ENCODE peak calls at places on chromosomes 13 and 19, in seven cellular contexts. L, N, V, U, A, I and D are unnamed samples.

GRCh38 chr13:33676045-33676699 is 141.8 kb upstream of the RFC3 start:
- DNase-seq in L (no peak), N (no peak), V (no peak), U (no peak), A (peak; percentile 24), I (peak; percentile 9), D (no peak)

GRCh38 chr13:49625392-49626137 is 2.7 kb upstream of the ARL11 start:
- DNase-seq in L (no peak), N (no peak), V (no peak), U (no peak), A (peak; percentile 25), I (peak; percentile 13), D (no peak)

GRCh38 chr19:30682576-30683536 is 310.7 kb downstream of the ZNF536 start:
- DNase-seq in L (peak; percentile 44), N (peak; percentile 32), V (peak; percentile 26), U (peak; percentile 24), A (peak; percentile 70), I (peak; percentile 93), D (peak; percentile 17)

GRCh38 chr19:8242212-8242821 is 33.1 kb downstream of the CERS4 start:
- DNase-seq in L (no peak), N (no peak), V (no peak), U (no peak), A (no peak), I (no peak), D (no peak)

GRCh38 chr13:73245271-73245670 is 186.5 kb downstream of the KLF5 start:
- DNase-seq in L (no peak), N (no peak), V (no peak), U (no peak), A (no peak), I (no peak), D (no peak)

GRCh38 chr19:56654151-56654550 is 11.2 kb downstream of the SMIM17 start:
- DNase-seq in L (no peak), N (no peak), V (no peak), U (no peak), A (no peak), I (no peak), D (no peak)

GRCh38 chr19:41937525-41937924 is 9.3 kb upstream of the ERFL start:
- DNase-seq in L (no peak), N (no peak), V (no peak), U (no peak), A (no peak), I (no peak), D (no peak)

GRCh38 chr13:99743079-99743478 is 228.5 kb downstream of the ZIC5 start:
- DNase-seq in L (no peak), N (no peak), V (no peak), U (no peak), A (no peak), I (no peak), D (no peak)

GRCh38 chr13:47119568-47120080 is 222.8 kb upstream of the HTR2A start:
- DNase-seq in L (no peak), N (no peak), V (no peak), U (no peak), A (no peak), I (no peak), D (no peak)

GRCh38 chr13:101406787-101407186 is 9.5 kb downstream of the NALCN start:
- DNase-seq in L (no peak), N (no peak), V (no peak), U (no peak), A (no peak), I (no peak), D (no peak)

GRCh38 chr13:23790591-23791170 is 98.5 kb downstream of the MIPEP start:
- DNase-seq in L (no peak), N (no peak), V (no peak), U (no peak), A (peak; percentile 85), I (peak; percentile 84), D (no peak)

GRCh38 chr19:50357178-50358100 is 8.0 kb downstream of the NAPSA start:
- DNase-seq in L (peak; percentile 81), N (peak; percentile 85), V (peak; percentile 84), U (peak; percentile 77), A (peak; percentile 57), I (peak; percentile 38), D (peak; percentile 87)

GRCh38 chr13:101155920-101156319 is 260.4 kb downstream of the NALCN start:
- DNase-seq in L (no peak), N (no peak), V (no peak), U (no peak), A (no peak), I (no peak), D (no peak)

GRCh38 chr19:48553676-48554384 is 1.9 kb downstream of the SULT2B1 start:
- DNase-seq in L (no peak), N (no peak), V (no peak), U (no peak), A (peak; percentile 70), I (peak; percentile 27), D (no peak)

GRCh38 chr19:50556236-50557008 is 11.8 kb downstream of the LRRC4B start:
- DNase-seq in L (peak; percentile 83), N (peak; percentile 65), V (peak; percentile 65), U (peak; percentile 53), A (peak; percentile 77), I (peak; percentile 78), D (peak; percentile 59)

GRCh38 chr13:104085611-104086010 is 1019.4 kb upstream of the SLC10A2 start:
- DNase-seq in L (no peak), N (no peak), V (no peak), U (no peak), A (peak; percentile 11), I (no peak), D (no peak)

GRCh38 chr13:60562081-60562764 is 165.2 kb downstream of the TDRD3 start:
- DNase-seq in L (no peak), N (no peak), V (no peak), U (no peak), A (peak; percentile 27), I (no peak), D (no peak)

GRCh38 chr13:26628706-26629105 is 71.2 kb downstream of the WASF3 start:
- DNase-seq in L (no peak), N (no peak), V (no peak), U (no peak), A (peak; percentile 56), I (peak; percentile 54), D (no peak)

GRCh38 chr19:7779631-7780486 is 16.8 kb downstream of the CLEC4M start:
- DNase-seq in L (no peak), N (no peak), V (no peak), U (no peak), A (no peak), I (no peak), D (no peak)

GRCh38 chr19:10742494-10742893 is 24.6 kb downstream of the DNM2 start:
- DNase-seq in L (no peak), N (no peak), V (no peak), U (no peak), A (no peak), I (no peak), D (no peak)

GRCh38 chr19:28633223-28634030 is 579.5 kb downstream of the UQCRFS1 start:
- DNase-seq in L (peak; percentile 9), N (peak; percentile 12), V (no peak), U (no peak), A (peak; percentile 61), I (peak; percentile 41), D (no peak)

GRCh38 chr13:100131863-100132574 is 43.1 kb downstream of the PCCA start:
- DNase-seq in L (peak; percentile 20), N (peak; percentile 3), V (no peak), U (no peak), A (peak; percentile 89), I (peak; percentile 95), D (no peak)

GRCh38 chr19:5618591-5618990 is 4.0 kb downstream of the SAFB2 start:
- DNase-seq in L (no peak), N (no peak), V (no peak), U (no peak), A (no peak), I (no peak), D (no peak)

GRCh38 chr13:64052526-64052925 is 2636.9 kb upstream of the PCDH20 start:
- DNase-seq in L (no peak), N (no peak), V (no peak), U (no peak), A (no peak), I (no peak), D (no peak)

GRCh38 chr13:98446234-98446621 is 130.7 kb downstream of the STK24 start:
- DNase-seq in L (no peak), N (no peak), V (no peak), U (no peak), A (no peak), I (no peak), D (no peak)

GRCh38 chr13:95195146-95195545 is 106.1 kb downstream of the ABCC4 start:
- DNase-seq in L (no peak), N (no peak), V (no peak), U (no peak), A (no peak), I (no peak), D (no peak)

GRCh38 chr13:21330126-21330861 is 128.8 kb downstream of the ZDHHC20 start:
- DNase-seq in L (no peak), N (no peak), V (no peak), U (no peak), A (no peak), I (no peak), D (no peak)

GRCh38 chr19:15243236-15243957 is 11.1 kb upstream of the EPHX3 start:
- DNase-seq in L (no peak), N (no peak), V (no peak), U (no peak), A (no peak), I (no peak), D (no peak)

GRCh38 chr13:30429721-30430694 is 7.7 kb downstream of the UBE2L5 start:
- DNase-seq in L (no peak), N (no peak), V (no peak), U (no peak), A (peak; percentile 85), I (peak; percentile 85), D (no peak)